ENCODE peak calls at places on chromosome 9, in five cellular contexts. N, B, H, S and J are unnamed samples.
A peak's percentile ranks its signal among the peaks of the same experiment; 100 is the strongest.

GRCh38 chr9:102497709-102498108 is 497.4 kb upstream of the CYLC2 start:
- DNase-seq in N (no peak), B (no peak), H (no peak), S (no peak), J (no peak)

GRCh38 chr9:111056554-111056953 is 18.3 kb upstream of the LPAR1 start:
- DNase-seq in N (peak; percentile 87), B (no peak), H (no peak), S (no peak), J (no peak)

GRCh38 chr9:112571624-112572341 is 85.2 kb downstream of the KIAA1958 start:
- DNase-seq in N (no peak), B (no peak), H (no peak), S (no peak), J (no peak)

GRCh38 chr9:2157277-2158105 is 142.3 kb downstream of the SMARCA2 start:
- DNase-seq in N (peak; percentile 62), B (no peak), H (peak; percentile 78), S (no peak), J (peak; percentile 71)

GRCh38 chr9:90998573-90998972 is 197.0 kb downstream of the SYK start:
- DNase-seq in N (no peak), B (no peak), H (no peak), S (no peak), J (no peak)

GRCh38 chr9:106953166-106953565 is 90.2 kb downstream of the ZNF462 start:
- DNase-seq in N (peak; percentile 59), B (no peak), H (no peak), S (no peak), J (no peak)

GRCh38 chr9:109248133-109248581 is 72.7 kb downstream of the EPB41L4B start:
- DNase-seq in N (peak; percentile 20), B (no peak), H (no peak), S (no peak), J (no peak)

GRCh38 chr9:88173378-88173999 is 35.2 kb upstream of the SPATA31C2 start:
- DNase-seq in N (peak; percentile 80), B (no peak), H (no peak), S (no peak), J (no peak)

GRCh38 chr9:36873247-36873875 is 160.7 kb downstream of the PAX5 start:
- DNase-seq in N (peak; percentile 56), B (no peak), H (peak; percentile 90), S (no peak), J (peak; percentile 67)

GRCh38 chr9:2362170-2362569 is 259.4 kb upstream of the VLDLR start:
- DNase-seq in N (no peak), B (no peak), H (no peak), S (no peak), J (no peak)

GRCh38 chr9:116070256-116070914 is 83.2 kb upstream of the PAPPA start:
- DNase-seq in N (no peak), B (no peak), H (no peak), S (no peak), J (no peak)

GRCh38 chr9:127710204-127710805 is 3.5 kb downstream of the CFAP157 start:
- DNase-seq in N (no peak), B (no peak), H (no peak), S (no peak), J (no peak)

GRCh38 chr9:84775056-84775648 is 105.6 kb downstream of the NTRK2 start:
- DNase-seq in N (no peak), B (no peak), H (no peak), S (no peak), J (no peak)

GRCh38 chr9:27473135-27473534 is 51.0 kb upstream of the IFNK start:
- DNase-seq in N (peak; percentile 31), B (no peak), H (peak; percentile 58), S (peak; percentile 23), J (peak; percentile 24)

GRCh38 chr9:108617661-108618060 is 238.1 kb downstream of the ACTL7B start:
- DNase-seq in N (no peak), B (no peak), H (no peak), S (no peak), J (no peak)

GRCh38 chr9:74503219-74503618 is 6.1 kb downstream of the RORB start:
- DNase-seq in N (no peak), B (no peak), H (no peak), S (no peak), J (no peak)

GRCh38 chr9:97359147-97359546 is 51.7 kb downstream of the CCDC180 start:
- DNase-seq in N (no peak), B (no peak), H (no peak), S (no peak), J (no peak)

GRCh38 chr9:107251756-107252322 is 31.2 kb upstream of the RAD23B start:
- DNase-seq in N (peak; percentile 76), B (no peak), H (no peak), S (no peak), J (no peak)

GRCh38 chr9:14428781-14429230 is 114.9 kb upstream of the NFIB start:
- DNase-seq in N (peak; percentile 84), B (no peak), H (no peak), S (peak; percentile 11), J (peak; percentile 68)

GRCh38 chr9:723308-723707 is 118.2 kb upstream of the DMRT1 start:
- DNase-seq in N (no peak), B (no peak), H (no peak), S (no peak), J (no peak)

GRCh38 chr9:116144038-116144437 is 9.6 kb upstream of the PAPPA start:
- DNase-seq in N (peak; percentile 39), B (no peak), H (no peak), S (no peak), J (no peak)

DNA sequence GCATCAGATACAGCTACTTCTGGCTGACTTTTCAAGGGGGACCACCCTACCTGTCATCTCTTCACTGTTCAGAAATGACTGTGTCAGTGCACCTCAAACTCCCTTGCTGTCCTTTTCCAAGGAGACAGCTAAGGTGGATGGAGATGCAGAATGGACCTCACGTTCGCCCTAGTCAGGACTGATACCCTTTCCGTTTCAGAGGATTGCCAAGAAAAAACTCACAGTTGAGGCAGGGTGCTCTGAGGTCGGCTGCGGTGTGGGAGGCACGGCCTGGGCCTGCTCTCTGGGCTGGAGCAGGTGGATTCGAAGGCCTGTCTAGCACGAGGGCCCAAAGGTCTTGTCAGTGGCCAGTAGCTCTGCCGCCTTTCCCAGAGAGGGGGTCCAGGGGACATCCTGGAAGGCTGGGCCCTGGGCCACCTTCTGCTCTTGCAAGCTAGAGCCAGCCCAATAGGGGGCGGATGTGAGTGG is 2.2 kb upstream of the MSMP start:
- DNase-seq in N (peak; percentile 43), B (no peak), H (peak; percentile 92), S (no peak), J (no peak)
- H3K4me3 ChIP-seq in N (peak overlapping the region; percentile 63), B (no peak overlapping the region), H (peak overlapping the region; percentile 50), S (peak overlapping the region; percentile 80), J (peak overlapping the region; percentile 68)

DNA sequence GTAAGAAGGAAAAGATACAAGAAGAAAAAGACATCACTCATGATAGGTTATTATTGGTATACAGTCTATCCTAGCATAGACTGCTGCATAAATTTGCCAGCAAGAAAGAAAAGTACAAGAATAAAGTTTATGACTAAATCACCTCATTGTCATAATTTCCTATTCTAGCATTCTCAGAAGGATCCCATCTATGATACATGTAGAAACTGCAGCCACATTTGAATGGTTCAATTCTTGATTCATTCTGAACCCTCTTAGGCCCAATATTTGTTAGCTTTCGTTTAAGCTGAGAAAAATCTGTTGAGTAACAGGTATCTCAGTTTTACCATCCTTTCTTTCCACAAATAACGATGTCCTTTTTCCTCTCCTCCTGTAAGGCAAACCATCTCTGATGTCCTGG is 21.2 kb downstream of the INVS start:
- DNase-seq in N (no peak), B (no peak), H (no peak), S (no peak), J (no peak)
- H3K27ac ChIP-seq in N (no peak overlapping the region), B (no peak overlapping the region), H (no peak overlapping the region), S (no peak overlapping the region), J (no peak overlapping the region)

GRCh38 chr9:4327504-4328191 is 27.8 kb upstream of the GLIS3 start:
- DNase-seq in N (peak; percentile 59), B (no peak), H (no peak), S (no peak), J (no peak)
- TF ChIP-seq CTCF in N (no peak), B (no peak), H (no peak), S (no peak), J (no peak)

GRCh38 chr9:21974542-21975409 is 19.4 kb downstream of the CDKN2A start:
- DNase-seq in N (no peak), B (no peak), H (peak; percentile 83), S (no peak), J (no peak)

GRCh38 chr9:21972361-21972760 is 21.8 kb downstream of the CDKN2A start:
- DNase-seq in N (no peak), B (no peak), H (no peak), S (no peak), J (no peak)

GRCh38 chr9:21976334-21976875 is 17.8 kb downstream of the CDKN2A start:
- DNase-seq in N (no peak), B (no peak), H (no peak), S (no peak), J (no peak)

GRCh38 chr9:21970800-21971620 is 23.2 kb downstream of the CDKN2A start:
- DNase-seq in N (no peak), B (no peak), H (no peak), S (no peak), J (no peak)

GRCh38 chr9:21974230-21974541 is 20.0 kb downstream of the CDKN2A start:
- DNase-seq in N (no peak), B (no peak), H (no peak), S (no peak), J (no peak)
- H3K4me3 ChIP-seq in N (no peak overlapping the region), B (peak overlapping the region; percentile 39), H (peak overlapping the region; percentile 47), S (peak overlapping the region; percentile 68), J (peak overlapping the region; percentile 33)

DNA sequence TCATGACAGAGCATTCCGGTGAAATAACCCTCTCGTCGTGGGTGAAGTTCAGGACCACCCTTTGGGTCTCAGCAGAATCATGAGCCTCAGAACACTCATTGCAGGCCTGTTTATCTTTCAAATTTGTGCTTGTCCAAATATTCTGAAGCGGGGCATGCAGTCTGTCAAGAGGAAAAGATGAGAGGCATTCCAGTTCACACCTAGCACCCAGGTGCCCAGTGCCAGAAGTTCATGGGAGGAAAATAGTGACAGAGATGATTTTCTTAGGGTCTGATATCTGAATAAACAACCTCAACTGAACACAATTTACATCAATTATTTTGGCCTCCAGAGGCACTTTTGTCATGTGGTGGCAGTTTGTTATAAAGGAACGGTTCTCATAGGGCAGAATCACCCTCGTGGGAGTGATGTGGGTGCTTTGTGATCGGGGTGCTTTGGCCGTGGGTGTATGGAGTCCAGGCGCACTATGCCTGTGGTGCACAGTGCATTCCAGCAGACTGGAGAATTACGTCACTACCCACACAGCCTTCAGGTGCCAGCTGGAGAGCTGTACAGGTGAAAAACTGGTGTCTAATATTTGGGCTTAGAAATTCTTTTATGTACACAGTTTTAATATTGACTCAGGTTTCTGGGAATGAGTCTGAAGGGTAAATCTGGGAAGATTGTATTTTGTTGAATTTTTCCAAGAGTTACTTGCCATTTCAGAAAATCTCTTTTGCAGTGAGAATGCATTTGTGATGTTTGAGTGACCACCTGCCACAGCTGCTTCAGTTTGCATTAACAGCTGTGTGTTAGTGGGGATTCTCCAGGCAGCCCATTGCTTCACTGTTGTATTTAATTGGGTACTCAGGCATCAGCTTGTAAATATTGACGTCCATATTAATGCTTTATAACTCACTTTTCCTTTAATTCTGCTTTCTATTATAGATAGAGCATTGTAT is 289.3 kb downstream of the FANCC start:
- DNase-seq in N (no peak), B (no peak), H (no peak), S (no peak), J (no peak)
- H3K27ac ChIP-seq in N (no peak overlapping the region), B (peak overlapping the region; percentile 70), H (no peak overlapping the region), S (peak overlapping the region; percentile 73), J (peak overlapping the region; percentile 33)

DNA sequence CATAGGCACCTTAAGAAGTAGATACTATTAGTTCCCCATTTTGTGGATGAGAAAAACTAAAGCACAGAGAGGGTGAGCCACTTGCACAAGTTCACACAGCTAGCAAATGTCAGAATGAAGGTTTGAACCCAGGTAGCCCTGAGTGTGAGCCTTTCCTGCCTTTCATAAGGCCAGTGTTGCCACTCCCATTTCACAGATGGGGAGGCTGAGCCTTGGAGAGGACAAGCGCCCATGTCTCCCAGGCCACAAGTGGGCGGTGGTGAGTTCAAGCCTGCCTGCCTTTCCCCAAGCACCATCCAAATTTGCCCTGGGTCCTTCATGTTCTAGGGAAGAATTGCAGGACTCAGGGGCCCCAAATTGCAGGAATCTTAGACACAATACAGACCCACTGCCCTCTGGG is 50.6 kb downstream of the LHX2 start:
- DNase-seq in N (no peak), B (no peak), H (no peak), S (no peak), J (no peak)
- TF ChIP-seq CTCF in N (peak; percentile 3), B (no peak), H (no peak), S (no peak), J (no peak)